ENCODE peak calls at places on chromosome 12, in four cellular contexts. R, T, C and D are unnamed samples.
A peak's percentile ranks its signal among the peaks of the same experiment; 100 is the strongest.

GRCh38 chr12:50117057-50117622 is 5.1 kb downstream of the COX14 start:
- DNase-seq in T (no peak), C (no peak), R (no peak), D (no peak)

GRCh38 chr12:24695657-24696329 is 253.1 kb downstream of the BCAT1 start:
- DNase-seq in R (no peak), C (no peak), T (no peak), D (no peak)

GRCh38 chr12:6861391-6861790 is 5.9 kb upstream of the TPI1 start:
- DNase-seq in R (no peak), T (no peak), C (no peak), D (no peak)

GRCh38 chr12:11228268-11228879 is 41.1 kb downstream of the PRB3 start:
- DNase-seq in C (peak; percentile 18), R (no peak), T (no peak), D (peak; percentile 72)

GRCh38 chr12:75724913-75725312 is 213.5 kb upstream of the KRR1 start:
- DNase-seq in T (peak; percentile 44), C (no peak), R (no peak), D (peak; percentile 52)

GRCh38 chr12:19402743-19403400 is 36.4 kb upstream of the AEBP2 start:
- DNase-seq in T (no peak), R (no peak), C (no peak), D (peak; percentile 40)

GRCh38 chr12:100141998-100142850 is 450 bp downstream of the BLTP3B start:
- DNase-seq in T (no peak), R (no peak), C (no peak), D (no peak)

GRCh38 chr12:51382173-51382572 is 9.0 kb downstream of the GALNT6 start:
- DNase-seq in T (no peak), C (no peak), R (no peak), D (no peak)

GRCh38 chr12:109797905-109798669 is 35.1 kb downstream of the TRPV4 start:
- DNase-seq in R (no peak), T (no peak), C (no peak), D (no peak)

GRCh38 chr12:22672951-22673350 is 48.0 kb downstream of the ETNK1 start:
- DNase-seq in C (no peak), R (no peak), T (peak; percentile 60), D (no peak)

GRCh38 chr12:52975204-52975603 is 26.3 kb downstream of the KRT18 start:
- DNase-seq in C (no peak), T (no peak), R (no peak), D (no peak)

GRCh38 chr12:26548227-26548626 is 284.8 kb downstream of the ITPR2 start:
- DNase-seq in T (no peak), C (no peak), R (no peak), D (no peak)

GRCh38 chr12:19002192-19002591 is 127.3 kb upstream of the PLEKHA5 start:
- DNase-seq in R (no peak), T (no peak), C (no peak), D (peak; percentile 27)

GRCh38 chr12:69329669-69330428 is 18.3 kb upstream of the LYZ start:
- DNase-seq in C (peak; percentile 76), R (no peak), T (no peak), D (no peak)

GRCh38 chr12:124809878-124810277 is 53.8 kb downstream of the SCARB1 start:
- DNase-seq in C (no peak), R (no peak), T (peak; percentile 11), D (peak; percentile 17)

GRCh38 chr12:117743746-117744145 is 225.0 kb downstream of the KSR2 start:
- DNase-seq in R (no peak), C (no peak), T (no peak), D (no peak)

GRCh38 chr12:2233034-2233433 is 180.2 kb downstream of the CACNA1C start:
- DNase-seq in T (no peak), R (no peak), C (no peak), D (no peak)

GRCh38 chr12:64255249-64255648 is 33.2 kb upstream of the KICS2 start:
- DNase-seq in R (no peak), C (no peak), T (no peak), D (no peak)

GRCh38 chr12:18387706-18388105 is 126.4 kb downstream of the PIK3C2G start:
- DNase-seq in T (no peak), C (no peak), R (no peak), D (no peak)

GRCh38 chr12:27907766-27908165 is 64.8 kb downstream of the PTHLH start:
- DNase-seq in R (no peak), T (no peak), C (no peak), D (peak; percentile 19)

GRCh38 chr12:52120951-52121847 is 41.7 kb downstream of the SMIM41 start:
- DNase-seq in T (no peak), C (no peak), R (no peak), D (no peak)

GRCh38 chr12:105741786-105742566 is 396.8 kb downstream of the NUAK1 start:
- DNase-seq in C (no peak), R (no peak), T (peak; percentile 89), D (peak; percentile 84)

GRCh38 chr12:93722757-93723567 is 45.8 kb downstream of the CRADD start:
- DNase-seq in C (no peak), R (no peak), T (no peak), D (peak; percentile 89)

GRCh38 chr12:70264067-70264867 is 21.0 kb downstream of the CNOT2 start:
- DNase-seq in R (no peak), C (no peak), T (no peak), D (no peak)

GRCh38 chr12:108312885-108313203 is 26.3 kb downstream of the CMKLR1 start:
- DNase-seq in R (no peak), C (no peak), T (no peak), D (no peak)

GRCh38 chr12:32761716-32762115 is 6.0 kb upstream of the YARS2 start:
- DNase-seq in C (no peak), R (no peak), T (no peak), D (no peak)

GRCh38 chr12:49041881-49042484 is 18.6 kb downstream of the KMT2D start:
- DNase-seq in C (no peak), T (no peak), R (no peak), D (no peak)

GRCh38 chr12:44357476-44357875 is 518.6 kb downstream of the NELL2 start:
- DNase-seq in T (no peak), C (no peak), R (no peak), D (no peak)

GRCh38 chr12:72207756-72208155 is 64.4 kb upstream of the TRHDE start:
- DNase-seq in R (no peak), T (no peak), C (no peak), D (no peak)

GRCh38 chr12:13635709-13636108 is 345.7 kb downstream of the GRIN2B start:
- DNase-seq in R (no peak), T (no peak), C (no peak), D (no peak)

GRCh38 chr12:86712425-86712843 is 456.2 kb upstream of the MGAT4C start:
- DNase-seq in C (peak; percentile 8), R (no peak), T (peak; percentile 92), D (peak; percentile 98)

GRCh38 chr12:104285740-104286537 is 17.6 kb upstream of the EID3 start:
- DNase-seq in T (no peak), R (no peak), C (no peak), D (peak; percentile 93)

GRCh38 chr12:82682851-82683261 is 3.9 kb upstream of the TMTC2 start:
- DNase-seq in T (no peak), C (peak; percentile 29), R (no peak), D (peak; percentile 49)

GRCh38 chr12:4892418-4892817 is 17.3 kb upstream of the KCNA1 start:
- DNase-seq in C (no peak), R (no peak), T (no peak), D (no peak)

GRCh38 chr12:50058743-50059312 is 1.4 kb downstream of the ASIC1 start:
- DNase-seq in C (no peak), R (no peak), T (no peak), D (no peak)

GRCh38 chr12:6735448-6736191 is 11.8 kb downstream of the COPS7A start:
- DNase-seq in R (no peak), C (no peak), T (no peak), D (peak; percentile 97)

GRCh38 chr12:15535287-15535895 is 213.1 kb downstream of the PTPRO start:
- DNase-seq in C (no peak), R (no peak), T (no peak), D (peak; percentile 33)

GRCh38 chr12:129605666-129606065 is 298.2 kb downstream of the TMEM132D start:
- DNase-seq in T (no peak), R (no peak), C (no peak), D (no peak)

GRCh38 chr12:79119796-79120195 is 255.2 kb downstream of the SYT1 start:
- DNase-seq in C (no peak), R (no peak), T (no peak), D (no peak)
- TF ChIP-seq CTCF in C (no peak), R (no peak), T (no peak), D (no peak)

GRCh38 chr12:112422531-112422930 is 3.8 kb downstream of the PTPN11 start:
- DNase-seq in T (no peak), R (no peak), C (no peak), D (no peak)
- TF ChIP-seq CTCF in T (no peak), R (no peak), C (no peak), D (no peak)

GRCh38 chr12:130819248-130819576 is 19.8 kb downstream of the STX2 start:
- DNase-seq in T (no peak), C (no peak), R (no peak), D (no peak)
- TF ChIP-seq CTCF in T (no peak), C (no peak), R (no peak), D (no peak)

GRCh38 chr12:62435337-62436163 is 31.1 kb upstream of the MON2 start:
- DNase-seq in T (peak; percentile 11), C (peak; percentile 11), R (peak; percentile 25), D (peak; percentile 33)
- TF ChIP-seq CTCF in T (peak; percentile 71), C (peak; percentile 50), R (peak; percentile 61), D (peak; percentile 53)

DNA sequence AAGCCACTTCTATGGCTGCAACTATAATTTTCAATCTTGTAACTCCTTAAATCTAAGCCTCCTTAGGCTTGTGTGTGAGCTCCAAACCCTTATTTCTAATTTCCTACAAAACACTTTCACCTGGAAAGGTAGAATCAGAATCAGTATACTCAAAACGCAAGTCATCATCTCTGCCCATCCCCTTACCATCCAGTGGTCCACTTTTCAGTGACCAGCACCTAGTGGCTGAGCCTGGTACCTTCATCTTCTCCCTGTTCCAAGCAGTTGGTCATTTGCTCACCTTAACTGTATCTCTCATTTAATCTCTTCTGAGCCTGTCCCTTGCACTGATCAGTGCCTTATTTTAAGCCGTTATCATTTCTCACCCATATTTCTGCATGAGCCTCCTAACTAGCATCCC is 107.9 kb downstream of the PPM1H start:
- DNase-seq in R (no peak), C (no peak), T (no peak), D (no peak)
- TF ChIP-seq CTCF in R (peak; percentile 11), C (no peak), T (no peak), D (peak; percentile 24)

GRCh38 chr12:47904647-47905312 is at the start of gene VDR:
- DNase-seq in R (peak; percentile 71), C (peak; percentile 71), T (no peak), D (peak; percentile 89)
- TF ChIP-seq CTCF in R (peak; percentile 25), C (peak; percentile 46), T (peak; percentile 30), D (peak; percentile 48)